ENCODE peak calls at places on chromosomes 4 and X, in six cellular contexts. Z, R, X, P, S and K are unnamed samples.

GRCh38 chr4:51995647-51996046 is 24.5 kb downstream of the LRRC66 start:
- DNase-seq in Z (no peak), R (no peak), X (no peak), P (no peak), S (no peak), K (no peak)

GRCh38 chrX:40054793-40055192 is 43.0 kb downstream of the BCOR start:
- DNase-seq in Z (no peak), R (no peak), X (no peak), P (no peak), S (no peak), K (no peak)

GRCh38 chrX:48530736-48531135 is 8.8 kb upstream of the TBC1D25 start:
- DNase-seq in Z (no peak), R (no peak), X (no peak), P (no peak), S (no peak), K (no peak)

GRCh38 chrX:65581661-65582339 is 47.2 kb upstream of the LAS1L start:
- DNase-seq in Z (no peak), R (peak; percentile 43), X (peak; percentile 58), P (no peak), S (peak; percentile 62), K (no peak)

GRCh38 chrX:137575596-137576255 is 9.8 kb downstream of the ZIC3 start:
- DNase-seq in Z (no peak), R (no peak), X (no peak), P (no peak), S (no peak), K (no peak)

GRCh38 chrX:150212672-150213480 is 150.2 kb upstream of the MAMLD1 start:
- DNase-seq in Z (no peak), R (no peak), X (no peak), P (peak; percentile 51), S (no peak), K (no peak)

GRCh38 chrX:118627084-118627758 is 100.2 kb upstream of the IL13RA1 start:
- DNase-seq in Z (no peak), R (no peak), X (no peak), P (no peak), S (peak; percentile 22), K (no peak)

GRCh38 chrX:10239611-10240064 is 82.9 kb downstream of the CLCN4 start:
- DNase-seq in Z (no peak), R (peak; percentile 24), X (no peak), P (no peak), S (peak; percentile 12), K (peak; percentile 28)

GRCh38 chrX:101395789-101396188 is 5.0 kb downstream of the RPL36A start:
- DNase-seq in Z (no peak), R (no peak), X (no peak), P (no peak), S (no peak), K (no peak)

GRCh38 chr4:56296449-56296990 is 90.8 kb downstream of the AASDH start:
- DNase-seq in Z (no peak), R (no peak), X (no peak), P (no peak), S (no peak), K (no peak)

GRCh38 chr4:20041838-20042237 is 209.9 kb upstream of the SLIT2 start:
- DNase-seq in Z (no peak), R (no peak), X (no peak), P (no peak), S (no peak), K (no peak)

GRCh38 chr4:69360271-69360670 is 80.0 kb downstream of the UGT2B28 start:
- DNase-seq in Z (no peak), R (no peak), X (no peak), P (no peak), S (no peak), K (no peak)

GRCh38 chr4:137454767-137455166 is 77.5 kb downstream of the PCDH18 start:
- DNase-seq in Z (no peak), R (no peak), X (no peak), P (no peak), S (no peak), K (no peak)

GRCh38 chr4:174631901-174632758 is 109.8 kb upstream of the HPGD start:
- DNase-seq in Z (no peak), R (no peak), X (no peak), P (no peak), S (peak; percentile 62), K (peak; percentile 3)

GRCh38 chrX:97229318-97229717 is 345.6 kb downstream of the RPA4 start:
- DNase-seq in Z (no peak), R (no peak), X (no peak), P (no peak), S (no peak), K (no peak)

GRCh38 chr4:82519072-82519471 is 42.7 kb downstream of the TMEM150C start:
- DNase-seq in Z (no peak), R (no peak), X (no peak), P (no peak), S (no peak), K (no peak)

GRCh38 chrX:14832591-14832990 is 40.3 kb downstream of the FANCB start:
- DNase-seq in Z (no peak), R (no peak), X (no peak), P (no peak), S (no peak), K (no peak)

GRCh38 chr4:166391501-166391900 is 518.5 kb downstream of the TLL1 start:
- DNase-seq in Z (no peak), R (no peak), X (no peak), P (no peak), S (no peak), K (no peak)

GRCh38 chr4:62402088-62402806 is 1202.1 kb downstream of the ADGRL3 start:
- DNase-seq in Z (no peak), R (no peak), X (no peak), P (no peak), S (no peak), K (no peak)
- TF ChIP-seq CTCF in Z (no peak), R (no peak), X (no peak), P (no peak), S (no peak), K (no peak)

GRCh38 chr4:24032371-24032989 is 142.6 kb upstream of the PPARGC1A start:
- DNase-seq in Z (no peak), R (no peak), X (no peak), P (no peak), S (peak; percentile 6), K (no peak)
- TF ChIP-seq CTCF in Z (peak; percentile 46), R (no peak), X (no peak), P (no peak), S (no peak), K (peak; percentile 19)

DNA sequence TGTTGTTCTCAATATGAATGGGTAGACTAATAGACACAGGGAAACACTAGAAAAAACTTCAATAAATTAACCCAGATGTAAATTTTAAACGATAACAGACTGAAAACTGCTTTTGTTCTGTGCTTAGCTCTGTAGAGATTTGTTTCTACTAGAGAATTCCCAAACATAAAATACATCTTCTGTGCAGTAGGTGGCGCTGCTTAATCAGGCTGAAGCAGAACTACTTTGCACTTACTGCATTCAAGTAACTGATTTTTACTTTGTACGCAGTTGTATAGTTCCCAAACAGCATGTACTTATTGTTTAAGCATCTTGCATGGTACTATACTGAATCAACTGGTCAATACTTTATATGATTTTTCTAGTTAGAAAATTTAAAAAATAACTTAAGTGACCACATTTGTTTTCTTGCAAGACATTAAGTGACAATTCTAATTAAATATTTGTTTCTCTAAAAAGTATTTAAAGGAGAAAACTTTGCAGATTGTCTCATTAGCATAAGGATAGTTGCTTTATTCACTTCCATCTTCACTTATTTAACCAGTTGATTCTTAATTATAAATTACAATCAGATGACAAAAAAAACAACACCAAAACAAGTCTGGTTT is 490.6 kb downstream of the IL15 start:
- DNase-seq in Z (no peak), R (peak; percentile 60), X (peak; percentile 24), P (no peak), S (peak; percentile 76), K (peak; percentile 44)
- TF ChIP-seq CTCF in Z (peak; percentile 87), R (no peak), X (peak; percentile 35), P (peak; percentile 73), S (peak; percentile 82), K (peak; percentile 78)

DNA sequence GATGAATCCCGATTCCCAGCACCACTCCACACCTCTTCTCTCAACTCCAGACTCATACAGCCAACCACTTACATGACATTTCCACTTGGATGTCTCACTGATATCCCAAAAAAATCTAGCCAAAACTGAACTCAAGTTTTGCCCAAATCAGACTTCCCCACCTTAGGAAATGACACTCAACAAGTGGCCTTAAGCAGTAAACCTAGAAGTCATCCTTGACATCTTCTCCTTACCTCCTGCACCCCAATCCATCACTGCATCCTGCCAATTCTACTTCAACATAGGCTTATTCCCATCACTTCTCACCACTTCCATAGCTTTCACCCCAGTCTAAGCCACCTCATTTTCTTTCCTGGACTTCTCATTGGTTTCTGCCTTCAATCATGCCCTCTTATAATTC is 39.1 kb downstream of the PRPS1 start:
- DNase-seq in Z (no peak), R (no peak), X (no peak), P (no peak), S (no peak), K (no peak)
- TF ChIP-seq CTCF in Z (no peak), R (no peak), X (no peak), P (no peak), S (no peak), K (no peak)

GRCh38 chr4:124321370-124321769 is 391.2 kb downstream of the ANKRD50 start:
- DNase-seq in Z (no peak), R (no peak), X (no peak), P (no peak), S (no peak), K (no peak)
- TF ChIP-seq CTCF in Z (peak; percentile 30), R (no peak), X (no peak), P (no peak), S (no peak), K (no peak)

GRCh38 chr4:3514806-3515421 is 17.3 kb downstream of the LRPAP1 start:
- DNase-seq in Z (no peak), R (no peak), X (no peak), P (peak; percentile 72), S (peak; percentile 20), K (no peak)
- TF ChIP-seq CTCF in Z (peak; percentile 29), R (no peak), X (no peak), P (no peak), S (peak; percentile 11), K (no peak)

GRCh38 chrX:38304010-38304409 is 23.3 kb downstream of the RPGR start:
- DNase-seq in Z (no peak), R (no peak), X (no peak), P (no peak), S (peak; percentile 22), K (no peak)
- TF ChIP-seq CTCF in Z (peak; percentile 41), R (no peak), X (no peak), P (no peak), S (no peak), K (peak; percentile 11)

GRCh38 chr4:48877827-48878535 is 28.6 kb downstream of the OCIAD2 start:
- DNase-seq in Z (no peak), R (no peak), X (no peak), P (no peak), S (no peak), K (no peak)
- TF ChIP-seq CTCF in Z (no peak), R (no peak), X (no peak), P (no peak), S (no peak), K (no peak)